ENCODE peak calls at places on chromosome 2, in six cellular contexts. V is tibial nerve, O is lung, M is upper lobe of right lung, I is thoracic aorta, R is dorsolateral prefrontal cortex. U is an unnamed sample.
A peak's percentile ranks its signal among the peaks of the same experiment; 100 is the strongest.

GRCh38 chr2:153222231-153223165 is 256.1 kb downstream of the RPRM start:
- DNase-seq in V (no peak), O (no peak), M (no peak), I (no peak), R (no peak), U (no peak)

GRCh38 chr2:148656516-148656915 is 12.0 kb downstream of the EPC2 start:
- DNase-seq in V (no peak), O (no peak), M (no peak), I (no peak), R (no peak), U (no peak)

GRCh38 chr2:117850461-117850860 is 36.0 kb downstream of the DDX18 start:
- DNase-seq in V (no peak), O (no peak), M (no peak), I (no peak), R (no peak), U (no peak)

GRCh38 chr2:11646530-11646929 is 23.5 kb downstream of the NTSR2 start:
- DNase-seq in V (no peak), O (no peak), M (no peak), I (no peak), R (no peak), U (no peak)

GRCh38 chr2:221097568-221097915 is 474.6 kb downstream of the EPHA4 start:
- DNase-seq in V (no peak), O (no peak), M (no peak), I (no peak), R (no peak), U (peak; percentile 85)

GRCh38 chr2:161414385-161415040 is 1.6 kb upstream of the TBR1 start:
- DNase-seq in V (no peak), O (no peak), M (peak; percentile 69), I (no peak), R (peak; percentile 63), U (peak; percentile 26)

GRCh38 chr2:154350911-154351310 is 347.6 kb upstream of the KCNJ3 start:
- DNase-seq in V (no peak), O (no peak), M (no peak), I (no peak), R (no peak), U (no peak)

GRCh38 chr2:69149631-69150215 is 136.7 kb downstream of the ANTXR1 start:
- DNase-seq in V (peak; percentile 48), O (no peak), M (no peak), I (no peak), R (no peak), U (peak; percentile 77)

GRCh38 chr2:201779996-201780673 is 598 bp downstream of the ALS2 start:
- DNase-seq in V (peak; percentile 25), O (peak; percentile 38), M (no peak), I (no peak), R (no peak), U (no peak)

GRCh38 chr2:39772086-39772811 is 6.8 kb downstream of the THUMPD2 start:
- DNase-seq in V (no peak), O (no peak), M (no peak), I (no peak), R (no peak), U (peak; percentile 62)

GRCh38 chr2:57549642-57550102 is 496.9 kb upstream of the VRK2 start:
- DNase-seq in V (no peak), O (no peak), M (no peak), I (no peak), R (no peak), U (peak; percentile 8)

GRCh38 chr2:98869272-98869641 is 66.8 kb downstream of the CRACDL start:
- DNase-seq in V (no peak), O (peak; percentile 88), M (peak; percentile 92), I (no peak), R (no peak), U (no peak)

GRCh38 chr2:229571243-229571642 is 143.1 kb downstream of the DNER start:
- DNase-seq in V (no peak), O (no peak), M (no peak), I (no peak), R (peak; percentile 53), U (peak; percentile 7)

GRCh38 chr2:19887508-19887907 is 14.3 kb downstream of the TTC32 start:
- DNase-seq in V (no peak), O (peak; percentile 27), M (no peak), I (no peak), R (no peak), U (no peak)

GRCh38 chr2:18791172-18791797 is 201.9 kb upstream of the NT5C1B start:
- DNase-seq in V (no peak), O (no peak), M (no peak), I (no peak), R (no peak), U (peak; percentile 51)

GRCh38 chr2:210224660-210225460 is at the start of gene ACADL:
- DNase-seq in V (peak; percentile 63), O (peak; percentile 72), M (peak; percentile 93), I (no peak), R (peak; percentile 47), U (peak; percentile 11)

GRCh38 chr2:218953366-218953954 is 6.0 kb upstream of the CDK5R2 start:
- DNase-seq in V (no peak), O (no peak), M (no peak), I (no peak), R (no peak), U (no peak)

GRCh38 chr2:117055499-117056375 is 758.8 kb upstream of the DDX18 start:
- DNase-seq in V (no peak), O (no peak), M (no peak), I (no peak), R (no peak), U (no peak)

GRCh38 chr2:28951910-28952805 is 28.9 kb upstream of the TOGARAM2 start:
- DNase-seq in V (peak; percentile 80), O (no peak), M (no peak), I (no peak), R (no peak), U (peak; percentile 78)

GRCh38 chr2:218876562-218877219 is 4.0 kb upstream of the WNT10A start:
- DNase-seq in V (peak; percentile 82), O (peak; percentile 61), M (no peak), I (no peak), R (no peak), U (peak; percentile 65)

GRCh38 chr2:104033399-104033798 is 820.5 kb upstream of the POU3F3 start:
- DNase-seq in V (no peak), O (no peak), M (no peak), I (no peak), R (no peak), U (no peak)

GRCh38 chr2:190444954-190445353 is 36.8 kb downstream of the MFSD6 start:
- DNase-seq in V (no peak), O (no peak), M (no peak), I (no peak), R (no peak), U (no peak)

GRCh38 chr2:168738057-168738456 is 64.4 kb upstream of the NOSTRIN start:
- DNase-seq in V (no peak), O (no peak), M (no peak), I (no peak), R (no peak), U (no peak)

GRCh38 chr2:24058887-24059286 is 9.3 kb downstream of the FKBP1B start:
- DNase-seq in V (no peak), O (no peak), M (no peak), I (no peak), R (no peak), U (no peak)

GRCh38 chr2:30265441-30266015 is 34.2 kb downstream of the LBH start:
- DNase-seq in V (no peak), O (no peak), M (no peak), I (no peak), R (no peak), U (peak; percentile 56)

GRCh38 chr2:230956827-230957755 is 32.0 kb upstream of the GPR55 start:
- DNase-seq in V (peak; percentile 33), O (no peak), M (no peak), I (no peak), R (peak; percentile 64), U (peak; percentile 69)

GRCh38 chr2:12397861-12398260 is 318.9 kb upstream of the TRIB2 start:
- DNase-seq in V (no peak), O (no peak), M (no peak), I (no peak), R (no peak), U (no peak)

GRCh38 chr2:143030127-143030526 is 99.1 kb upstream of the ARHGAP15 start:
- DNase-seq in V (peak; percentile 9), O (no peak), M (no peak), I (no peak), R (no peak), U (no peak)

GRCh38 chr2:45176399-45176798 is 167.1 kb upstream of the SIX2 start:
- DNase-seq in V (no peak), O (no peak), M (no peak), I (no peak), R (no peak), U (peak; percentile 35)

GRCh38 chr2:45170191-45170975 is 161.1 kb upstream of the SIX2 start:
- DNase-seq in V (no peak), O (no peak), M (no peak), I (no peak), R (no peak), U (no peak)

GRCh38 chr2:45172993-45173392 is 163.7 kb upstream of the SIX2 start:
- DNase-seq in V (no peak), O (no peak), M (no peak), I (no peak), R (no peak), U (peak; percentile 20)

GRCh38 chr2:45170976-45171514 is 161.8 kb upstream of the SIX2 start:
- DNase-seq in V (no peak), O (no peak), M (no peak), I (no peak), R (no peak), U (peak; percentile 20)

DNA sequence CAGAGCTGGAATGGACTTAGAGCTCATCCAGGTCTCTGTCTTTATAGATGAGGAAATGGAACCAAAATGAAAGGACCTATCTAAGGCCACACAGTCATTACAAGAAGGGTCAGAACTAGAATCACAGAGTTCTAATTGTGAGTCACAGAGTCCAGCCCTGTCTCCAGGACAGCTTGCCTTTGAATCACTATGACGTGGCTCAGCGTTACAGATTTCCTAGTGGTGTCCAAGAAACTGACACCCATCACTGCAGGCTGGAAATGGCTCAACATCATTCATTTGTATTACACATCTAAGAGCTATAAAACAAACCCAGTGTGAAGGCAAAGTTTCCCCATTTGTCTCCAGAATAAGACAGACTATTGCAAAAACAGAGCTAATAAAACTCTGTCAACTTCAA is 164.3 kb upstream of the SIX2 start:
- DNase-seq in V (no peak), O (no peak), M (no peak), I (peak; percentile 51), R (no peak), U (peak; percentile 100)
- TF ChIP-seq CTCF in V (no peak), O (no peak), M (no peak), I (peak; percentile 37), R (no peak), U (peak; percentile 13)

GRCh38 chr2:5699963-5700362 is 7.8 kb downstream of the SOX11 start:
- DNase-seq in V (no peak), O (no peak), M (no peak), I (no peak), R (no peak), U (no peak)
- H3K4me3 ChIP-seq in V (no peak overlapping the region), O (no peak overlapping the region), M (no peak overlapping the region), I (no peak overlapping the region), R (no peak overlapping the region), U (no peak overlapping the region)

GRCh38 chr2:128578406-128579385 is 260.0 kb upstream of the HS6ST1 start:
- DNase-seq in V (no peak), O (peak; percentile 25), M (peak; percentile 30), I (no peak), R (no peak), U (peak; percentile 60)
- TF ChIP-seq CTCF in V (no peak), O (no peak), M (no peak), I (no peak), R (no peak), U (no peak)

GRCh38 chr2:25711641-25712369 is 38.4 kb upstream of the DTNB start:
- DNase-seq in V (peak; percentile 5), O (no peak), M (peak; percentile 40), I (no peak), R (no peak), U (no peak)
- H3K4me3 ChIP-seq in V (no peak overlapping the region), O (no peak overlapping the region), M (peak overlapping the region; percentile 28), I (peak overlapping the region; percentile 47), R (no peak overlapping the region), U (no peak overlapping the region)

U was measured in fibroblast of mammary gland.